ENCODE peak calls at places on chromosomes 12 and 14, in ten cellular contexts. J is stimulated activated naive CD8-positive, alpha-beta T cell treated with anti-CD3 and anti-CD28 coated beads, Interleukin-15, amount 100 ng/mL, for 72 hours; T is pancreas; Q is CD4-positive, alpha-beta T cell; G is naive B cell; I is naive thymus-derived CD8-positive, alpha-beta T cell; H is GM23338; N is activated naive CD8-positive, alpha-beta T cell treated with anti-CD3 and anti-CD28 coated beads, Interleukin-2, amount 10 ng/mL, durations not matched to agents 7 days and 5 days; A is HCT116; U is heart left ventricle. F is an unnamed sample.

GRCh38 chr14:105939810-105940508 is 413.6 kb downstream of the TMEM121 start:
- ATAC-seq in N (no peak), Q (no peak), H (no peak), T (no peak), U (no peak), A (no peak), G (peak), I (no peak), J (no peak), F (peak)

GRCh38 chr12:91704446-91704845 is 441.2 kb downstream of the BTG1 start:
- ATAC-seq in I (no peak), A (no peak), T (no peak), J (no peak), H (no peak), Q (no peak), G (no peak), N (no peak), U (no peak), F (no peak)

GRCh38 chr14:60590907-60591510 is 58.3 kb downstream of the SIX1 start:
- ATAC-seq in H (no peak), G (no peak), Q (no peak), U (no peak), I (no peak), T (no peak), J (no peak), A (no peak), N (peak), F (peak)

GRCh38 chr12:108568653-108569154 is 6.3 kb downstream of the ISCU start:
- ATAC-seq in J (peak), H (no peak), I (peak), A (no peak), Q (peak), U (no peak), G (peak), N (peak), T (no peak), F (peak)

GRCh38 chr12:69430942-69431603 is 39.1 kb upstream of the FRS2 start:
- ATAC-seq in A (no peak), J (no peak), U (peak), H (no peak), Q (no peak), T (no peak), N (no peak), I (no peak), G (no peak), F (no peak)

GRCh38 chr14:99596772-99597171 is 7.2 kb downstream of the CCDC85C start:
- ATAC-seq in T (no peak), J (no peak), I (no peak), G (no peak), Q (no peak), U (no peak), A (no peak), N (no peak), H (no peak), F (no peak)

GRCh38 chr12:67977668-67978067 is 11.6 kb upstream of the IFNG-AS1 start:
- ATAC-seq in A (no peak), Q (no peak), N (no peak), I (no peak), G (no peak), H (no peak), J (no peak), U (peak), T (no peak), F (no peak)

GRCh38 chr14:57091030-57091608 is 177.6 kb downstream of the EXOC5 start:
- ATAC-seq in G (no peak), Q (no peak), N (no peak), J (no peak), H (peak), I (no peak), U (no peak), T (no peak), A (no peak), F (no peak)

GRCh38 chr12:122004633-122005071 is 17.0 kb upstream of the BCL7A start:
- ATAC-seq in T (no peak), A (no peak), G (peak), H (no peak), N (no peak), I (peak), Q (no peak), U (peak), J (peak), F (no peak)

GRCh38 chr12:118611295-118611694 is 234.9 kb downstream of the SUDS3 start:
- ATAC-seq in N (no peak), T (peak), J (no peak), I (no peak), Q (no peak), G (no peak), H (peak), U (no peak), A (no peak), F (no peak)

GRCh38 chr12:121918679-121919038 is 267 bp downstream of the CFAP251 start:
- ATAC-seq in H (peak), A (peak), Q (no peak), T (no peak), J (no peak), U (no peak), G (peak), N (no peak), I (peak), F (peak)

GRCh38 chr14:95098984-95099599 is 58.2 kb downstream of the DICER1 start:
- ATAC-seq in A (peak), U (peak), Q (peak), J (peak), N (no peak), T (no peak), I (peak), G (peak), H (peak), F (no peak)

GRCh38 chr14:94237983-94238382 is 55.1 kb downstream of the SERPINA10 start:
- ATAC-seq in N (no peak), J (no peak), T (no peak), Q (no peak), I (no peak), G (peak), U (no peak), A (no peak), H (no peak), F (no peak)

GRCh38 chr12:46901464-46902205 is 75.8 kb upstream of the SLC38A4 start:
- ATAC-seq in J (no peak), H (no peak), G (no peak), U (no peak), Q (no peak), N (no peak), A (no peak), I (no peak), T (no peak), F (no peak)

GRCh38 chr12:67042697-67043131 is 226.4 kb upstream of the CAND1 start:
- ATAC-seq in N (no peak), Q (no peak), I (no peak), G (no peak), T (no peak), H (peak), A (no peak), U (no peak), J (no peak), F (no peak)

GRCh38 chr12:8712572-8712971 is 14.8 kb downstream of the RIMKLB start:
- ATAC-seq in J (no peak), I (no peak), A (no peak), G (no peak), N (no peak), U (peak), T (no peak), Q (no peak), H (no peak), F (no peak)

GRCh38 chr12:38850463-38850862 is 54.9 kb downstream of the CPNE8 start:
- ATAC-seq in A (no peak), N (no peak), J (no peak), U (no peak), I (no peak), Q (no peak), G (no peak), T (no peak), H (no peak), F (no peak)

GRCh38 chr14:97408937-97409860 is 612.0 kb downstream of the VRK1 start:
- ATAC-seq in I (no peak), A (no peak), J (peak), Q (peak), T (no peak), U (no peak), H (no peak), N (peak), G (no peak), F (peak)